ENCODE peak calls at places on chromosomes 16 and 17, in five cellular contexts. Z, M, V, G and S are unnamed samples.

GRCh38 chr17:8341456-8341855 is 1.8 kb downstream of the ODF4 start:
- DNase-seq in Z (peak; percentile 63), M (no peak), V (no peak), G (no peak), S (no peak)

GRCh38 chr17:1108810-1109605 is 70.8 kb downstream of the ABR start:
- DNase-seq in Z (peak; percentile 62), M (peak; percentile 55), V (no peak), G (peak; percentile 66), S (peak; percentile 73)

GRCh38 chr16:51722467-51722866 is 571.4 kb upstream of the SALL1 start:
- DNase-seq in Z (no peak), M (no peak), V (no peak), G (no peak), S (no peak)

GRCh38 chr17:1143573-1143972 is 36.2 kb downstream of the ABR start:
- DNase-seq in Z (peak; percentile 72), M (peak; percentile 71), V (no peak), G (no peak), S (no peak)

GRCh38 chr17:49991409-49991808 is 3.6 kb downstream of the DLX3 start:
- DNase-seq in Z (no peak), M (no peak), V (no peak), G (no peak), S (no peak)

GRCh38 chr17:29212681-29213121 is 32.5 kb upstream of the MYO18A start:
- DNase-seq in Z (no peak), M (no peak), V (no peak), G (no peak), S (no peak)

GRCh38 chr17:40806131-40806530 is 6.4 kb upstream of the KRT28 start:
- DNase-seq in Z (no peak), M (no peak), V (no peak), G (no peak), S (no peak)

GRCh38 chr17:78774956-78775571 is 7.0 kb downstream of the CYTH1 start:
- DNase-seq in Z (no peak), M (no peak), V (peak; percentile 25), G (no peak), S (no peak)

GRCh38 chr17:40298726-40299125 is 10.3 kb upstream of the RARA start:
- DNase-seq in Z (no peak), M (no peak), V (no peak), G (no peak), S (no peak)

GRCh38 chr17:72618018-72618509 is 474.4 kb downstream of the SLC39A11 start:
- DNase-seq in Z (no peak), M (no peak), V (no peak), G (peak; percentile 41), S (no peak)